ENCODE peak calls at places on chromosome 17, in nine cellular contexts. O is cardiac fibroblast, B is transverse colon, C is heart right ventricle, A is fibroblast of lung, Z is fibroblast of villous mesenchyme, D is MM.1S, V is adrenal gland, W is prostate gland. K is an unnamed sample.

GRCh38 chr17:82435103-82435502 is 15.4 kb downstream of the CYBC1 start:
- DNase-seq in O (no peak), B (no peak), C (no peak), A (peak; percentile 32), Z (no peak), D (no peak), V (no peak), W (no peak), K (no peak)

GRCh38 chr17:43916385-43916784 is 9.0 kb upstream of the MPP2 start:
- DNase-seq in O (no peak), B (no peak), C (no peak), A (no peak), Z (no peak), D (peak; percentile 8), V (no peak), W (no peak), K (no peak)

GRCh38 chr17:18951941-18952842 is at the start of gene SLC5A10:
- DNase-seq in O (no peak), B (no peak), C (no peak), A (no peak), Z (no peak), D (no peak), V (no peak), W (no peak), K (no peak)

GRCh38 chr17:53088501-53088900 is 734.2 kb upstream of the KIF2B start:
- DNase-seq in O (no peak), B (no peak), C (no peak), A (no peak), Z (no peak), D (no peak), V (no peak), W (no peak), K (no peak)

GRCh38 chr17:37446027-37446426 is 39.3 kb downstream of the TADA2A start:
- DNase-seq in O (no peak), B (no peak), C (no peak), A (peak; percentile 88), Z (no peak), D (no peak), V (no peak), W (no peak), K (no peak)

GRCh38 chr17:21318439-21318838 is 33.9 kb downstream of the MAP2K3 start:
- DNase-seq in O (no peak), B (no peak), C (no peak), A (no peak), Z (no peak), D (no peak), V (no peak), W (no peak), K (no peak)

GRCh38 chr17:20145567-20145966 is 136.4 kb downstream of the SPECC1 start:
- DNase-seq in O (no peak), B (no peak), C (no peak), A (no peak), Z (no peak), D (no peak), V (no peak), W (no peak), K (no peak)

GRCh38 chr17:48588519-48588918 is 1.5 kb downstream of the HOXB3 start:
- DNase-seq in O (no peak), B (no peak), C (no peak), A (no peak), Z (no peak), D (no peak), V (no peak), W (no peak), K (no peak)

GRCh38 chr17:2847601-2848255 is 51.5 kb downstream of the RAP1GAP2 start:
- DNase-seq in O (no peak), B (no peak), C (no peak), A (no peak), Z (no peak), D (no peak), V (no peak), W (no peak), K (no peak)

GRCh38 chr17:62321451-62321850 is 58.9 kb upstream of the EFCAB3 start:
- DNase-seq in O (peak; percentile 70), B (no peak), C (no peak), A (peak; percentile 3), Z (peak; percentile 72), D (no peak), V (no peak), W (no peak), K (no peak)

GRCh38 chr17:79527286-79527685 is 83.6 kb downstream of the RBFOX3 start:
- DNase-seq in O (no peak), B (no peak), C (no peak), A (no peak), Z (no peak), D (no peak), V (no peak), W (no peak), K (no peak)

GRCh38 chr17:54900457-54901229 is at the start of gene TOM1L1:
- DNase-seq in O (peak; percentile 63), B (peak; percentile 89), C (peak; percentile 53), A (peak; percentile 67), Z (peak; percentile 68), D (peak; percentile 76), V (peak; percentile 79), W (peak; percentile 75), K (peak; percentile 30)

GRCh38 chr17:73437826-73438225 is 126.0 kb upstream of the CDC42EP4 start:
- DNase-seq in O (no peak), B (no peak), C (no peak), A (no peak), Z (no peak), D (no peak), V (no peak), W (no peak), K (no peak)

GRCh38 chr17:33811006-33811760 is 443.9 kb upstream of the CCL2 start:
- DNase-seq in O (no peak), B (no peak), C (no peak), A (no peak), Z (no peak), D (no peak), V (no peak), W (no peak), K (no peak)

GRCh38 chr17:40190197-40191021 is 13.1 kb downstream of the RAPGEFL1 start:
- DNase-seq in O (no peak), B (no peak), C (no peak), A (no peak), Z (no peak), D (peak; percentile 38), V (no peak), W (no peak), K (peak; percentile 54)

GRCh38 chr17:5184284-5184683 is 7.4 kb downstream of the ZNF594 start:
- DNase-seq in O (no peak), B (no peak), C (no peak), A (no peak), Z (no peak), D (no peak), V (no peak), W (no peak), K (no peak)

GRCh38 chr17:2232244-2232638 is 71.3 kb downstream of the SMG6 start:
- DNase-seq in O (peak; percentile 89), B (no peak), C (no peak), A (peak; percentile 99), Z (peak; percentile 85), D (no peak), V (peak; percentile 42), W (no peak), K (no peak)

GRCh38 chr17:9024497-9024896 is 3.2 kb downstream of the NTN1 start:
- DNase-seq in O (no peak), B (no peak), C (no peak), A (no peak), Z (no peak), D (no peak), V (no peak), W (no peak), K (no peak)

DNA sequence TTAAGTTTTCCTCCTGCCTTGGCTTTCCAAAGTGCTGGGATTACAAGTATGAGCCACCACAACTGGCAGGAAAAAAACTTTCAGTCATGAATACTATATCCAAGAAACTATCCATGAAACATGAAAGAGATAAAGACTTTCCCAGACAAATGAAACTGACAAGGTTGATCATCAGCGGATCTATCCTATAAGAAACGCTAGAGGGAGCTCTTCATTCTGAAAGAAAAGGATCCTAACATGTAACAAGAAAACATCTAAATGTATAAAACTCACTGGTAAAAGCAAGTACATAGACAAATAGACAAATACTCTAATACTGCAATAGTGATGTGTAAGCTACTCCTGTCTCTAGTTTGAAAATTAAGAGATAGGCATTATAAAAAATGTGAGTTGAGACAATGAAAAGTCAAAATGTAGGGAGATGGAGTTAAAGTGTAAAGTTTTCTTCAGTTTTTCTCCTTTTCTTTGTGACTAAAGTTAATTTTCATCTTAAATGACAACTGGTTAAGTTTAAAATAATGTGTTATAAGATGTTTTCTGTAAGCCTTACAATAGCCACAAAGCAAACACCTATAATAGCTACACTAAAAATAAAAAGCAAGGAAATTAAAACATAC is 79.6 kb upstream of the TEKT1 start:
- DNase-seq in O (peak; percentile 69), B (no peak), C (no peak), A (peak; percentile 26), Z (peak; percentile 51), D (peak; percentile 41), V (no peak), W (no peak), K (no peak)
- TF ChIP-seq CTCF in O (peak; percentile 64), B (peak; percentile 54), C (peak; percentile 48), A (peak; percentile 51), Z (peak; percentile 71), D (peak; percentile 68), V (peak; percentile 42), W (peak; percentile 18), K (peak; percentile 88)

DNA sequence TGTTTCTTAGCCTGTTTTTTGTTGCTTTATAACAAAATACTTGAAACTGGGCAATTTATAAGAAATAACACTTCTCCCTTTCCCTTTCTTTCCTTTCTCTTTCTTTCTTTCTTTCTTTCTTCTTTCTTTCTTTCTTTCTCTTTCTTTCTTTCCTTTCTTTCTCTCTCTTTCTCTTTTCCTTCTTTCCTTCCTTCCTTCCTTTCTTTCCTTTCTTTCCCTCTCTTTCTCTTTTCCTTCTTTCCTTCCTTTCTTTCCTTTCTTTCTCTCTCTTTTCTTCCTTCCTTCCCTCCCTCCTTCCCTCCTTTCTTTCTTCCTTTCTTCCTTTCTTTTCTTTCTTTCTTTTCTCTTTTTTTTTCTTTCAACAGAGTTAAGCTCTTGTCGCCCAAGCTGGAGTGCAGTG is 27.8 kb downstream of the FAM20A start:
- DNase-seq in O (no peak), B (no peak), C (no peak), A (no peak), Z (no peak), D (no peak), V (no peak), W (no peak), K (no peak)
- TF ChIP-seq CTCF in O (no peak), B (no peak), C (no peak), A (no peak), Z (no peak), D (no peak), V (no peak), W (no peak), K (no peak)

DNA sequence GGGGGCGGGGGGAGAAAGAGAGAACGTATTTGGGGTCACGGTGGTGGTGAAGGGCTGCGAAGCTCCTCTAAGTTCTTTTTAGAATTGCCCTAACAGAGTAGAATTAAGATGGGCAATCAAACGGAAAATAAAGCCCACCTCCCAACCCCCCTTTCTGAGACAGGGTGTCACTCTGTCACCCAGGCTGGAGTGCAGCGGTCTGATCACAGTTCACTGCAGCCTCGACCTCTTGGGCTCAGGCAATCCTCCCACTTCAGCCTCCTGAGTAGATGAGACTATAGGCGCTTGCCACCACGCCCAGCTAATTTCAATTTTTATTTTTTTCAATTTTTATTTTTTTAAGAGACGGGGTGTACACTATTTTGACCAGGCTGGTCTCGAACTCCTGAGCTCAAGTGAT is 710 bp upstream of the CAVIN1 start:
- DNase-seq in O (no peak), B (no peak), C (no peak), A (no peak), Z (no peak), D (no peak), V (no peak), W (no peak), K (no peak)
- TF ChIP-seq CTCF in O (no peak), B (no peak), C (no peak), A (no peak), Z (no peak), D (no peak), V (no peak), W (no peak), K (no peak)

GRCh38 chr17:72121164-72122001 is 563 bp downstream of the SOX9 start:
- DNase-seq in O (peak; percentile 48), B (peak; percentile 42), C (peak; percentile 44), A (peak; percentile 79), Z (peak; percentile 74), D (no peak), V (peak; percentile 49), W (no peak), K (no peak)
- TF ChIP-seq CTCF in O (no peak), B (no peak), C (no peak), A (no peak), Z (no peak), D (no peak), V (no peak), W (no peak), K (no peak)